ENCODE peak calls at places on chromosomes 2 and 18, in five cellular contexts. B is H1, E is HepG2, M is K562, P is GM12878. N is an unnamed sample.

GRCh38 chr2:100818003-100818605 is 1.8 kb upstream of the NPAS2 start:
- DNase-seq in B (no peak), E (no peak), M (no peak), P (no peak), N (no peak)

GRCh38 chr18:49813071-49813320 is 337 bp downstream of the ACAA2 start:
- DNase-seq in B (no peak), E (peak; percentile 24), M (peak; percentile 17), P (no peak), N (peak; percentile 30)

GRCh38 chr2:137221797-137222492 is 456.6 kb downstream of the THSD7B start:
- DNase-seq in B (no peak), E (no peak), M (no peak), P (no peak), N (no peak)

GRCh38 chr2:37181726-37182684 is 6.5 kb downstream of the SULT6B1 start:
- DNase-seq in B (no peak), E (no peak), M (no peak), P (no peak), N (no peak)

GRCh38 chr2:239564587-239564986 is 163.8 kb upstream of the HDAC4 start:
- DNase-seq in B (no peak), E (no peak), M (no peak), P (no peak), N (no peak)

GRCh38 chr2:85129861-85130260 is 3.3 kb upstream of the TCF7L1 start:
- DNase-seq in B (no peak), E (no peak), M (no peak), P (no peak), N (no peak)

GRCh38 chr2:138209009-138209408 is 244.7 kb downstream of the HNMT start:
- DNase-seq in B (no peak), E (no peak), M (no peak), P (no peak), N (no peak)

GRCh38 chr2:3168230-3168891 is 209.3 kb downstream of the EIPR1 start:
- DNase-seq in B (no peak), E (no peak), M (no peak), P (no peak), N (peak; percentile 20)

GRCh38 chr2:238004077-238004830 is 37.4 kb downstream of the UBE2F start:
- DNase-seq in B (no peak), E (no peak), M (no peak), P (no peak), N (no peak)
- TF ChIP-seq ATF2 in B (no peak), E (no peak), M (no peak), P (no peak), N (no peak)

GRCh38 chr2:212863185-212863588 is 288.2 kb downstream of the IKZF2 start:
- DNase-seq in B (peak; percentile 29), E (peak; percentile 28), M (no peak), P (peak; percentile 30), N (peak; percentile 54)
- TF ChIP-seq ATF3 in B (no peak), E (no peak), M (no peak), P (no peak), N (no peak)

DNA sequence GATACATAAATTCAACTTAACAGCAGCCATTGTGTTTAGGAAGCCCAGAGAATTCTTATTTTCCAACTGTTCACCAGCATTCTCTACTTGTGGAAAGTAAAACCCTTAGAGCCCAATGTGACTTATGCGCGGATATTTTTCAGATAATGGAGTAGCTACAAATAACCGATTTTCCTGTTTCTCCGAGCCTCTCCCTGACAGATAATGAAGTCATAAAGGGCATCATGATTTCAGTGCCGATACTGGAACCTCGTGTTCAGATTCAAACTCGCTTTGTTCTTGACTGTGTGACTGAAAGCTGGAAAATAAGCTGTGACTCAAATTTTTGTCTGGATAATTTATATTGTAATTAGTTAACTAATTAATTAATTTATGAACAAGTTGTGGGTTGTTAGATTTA is 228.2 kb downstream of the VAPA start:
- DNase-seq in B (no peak), E (no peak), M (no peak), P (no peak), N (no peak)
- TF ChIP-seq ATF2 in B (no peak), E (no peak), M (no peak), P (no peak), N (no peak)

DNA sequence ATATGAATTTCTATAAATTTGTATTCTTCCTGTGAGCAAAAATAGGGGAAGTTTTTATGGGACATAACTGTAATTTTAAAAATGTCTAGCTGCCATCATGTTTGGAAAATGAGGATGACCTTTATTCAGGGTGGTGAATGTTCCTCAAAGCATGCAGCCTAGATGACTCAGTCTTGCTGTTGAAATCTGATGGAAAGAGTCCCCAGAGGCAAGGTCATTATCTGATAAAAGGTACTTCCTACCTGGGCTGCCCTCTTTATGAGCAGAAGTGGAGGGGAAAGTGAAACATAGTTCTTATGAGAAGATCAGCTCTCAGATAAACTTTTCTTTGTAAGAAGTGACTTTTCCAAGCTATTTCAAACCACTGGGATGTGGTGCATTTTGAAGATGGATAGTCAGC is 1144.7 kb upstream of the PIK3C3 start:
- DNase-seq in B (no peak), E (no peak), M (no peak), P (no peak), N (no peak)
- TF ChIP-seq ATF3 in B (no peak), E (no peak), M (no peak), P (no peak), N (no peak)

DNA sequence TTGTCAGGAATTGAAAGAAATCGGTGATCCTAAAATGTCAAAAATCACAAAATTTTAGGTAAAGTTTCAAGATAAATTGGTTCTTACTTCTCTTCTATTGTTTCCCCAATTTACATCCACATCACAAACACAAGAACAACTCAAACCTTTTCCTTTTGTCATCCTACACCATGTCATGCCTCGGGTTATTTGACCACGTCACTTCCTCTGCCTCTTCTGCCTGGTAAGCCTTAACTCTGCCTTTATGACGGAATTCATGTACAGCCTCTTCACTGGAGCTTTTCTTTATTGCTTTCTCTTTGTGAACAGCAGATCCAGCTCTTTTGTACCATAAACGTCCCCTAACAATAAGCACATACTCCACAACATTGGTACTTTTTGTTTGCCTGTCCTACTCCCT is 258.0 kb downstream of the DPP10 start:
- DNase-seq in B (no peak), E (no peak), M (no peak), P (no peak), N (no peak)
- TF ChIP-seq ATF2 in B (no peak), E (no peak), M (no peak), P (no peak), N (no peak)

GRCh38 chr2:128371648-128372345 is 53.1 kb upstream of the HS6ST1 start:
- DNase-seq in B (no peak), E (no peak), M (no peak), P (no peak), N (no peak)
- TF ChIP-seq ATF3 in B (no peak), E (no peak), M (no peak), P (no peak), N (no peak)

DNA sequence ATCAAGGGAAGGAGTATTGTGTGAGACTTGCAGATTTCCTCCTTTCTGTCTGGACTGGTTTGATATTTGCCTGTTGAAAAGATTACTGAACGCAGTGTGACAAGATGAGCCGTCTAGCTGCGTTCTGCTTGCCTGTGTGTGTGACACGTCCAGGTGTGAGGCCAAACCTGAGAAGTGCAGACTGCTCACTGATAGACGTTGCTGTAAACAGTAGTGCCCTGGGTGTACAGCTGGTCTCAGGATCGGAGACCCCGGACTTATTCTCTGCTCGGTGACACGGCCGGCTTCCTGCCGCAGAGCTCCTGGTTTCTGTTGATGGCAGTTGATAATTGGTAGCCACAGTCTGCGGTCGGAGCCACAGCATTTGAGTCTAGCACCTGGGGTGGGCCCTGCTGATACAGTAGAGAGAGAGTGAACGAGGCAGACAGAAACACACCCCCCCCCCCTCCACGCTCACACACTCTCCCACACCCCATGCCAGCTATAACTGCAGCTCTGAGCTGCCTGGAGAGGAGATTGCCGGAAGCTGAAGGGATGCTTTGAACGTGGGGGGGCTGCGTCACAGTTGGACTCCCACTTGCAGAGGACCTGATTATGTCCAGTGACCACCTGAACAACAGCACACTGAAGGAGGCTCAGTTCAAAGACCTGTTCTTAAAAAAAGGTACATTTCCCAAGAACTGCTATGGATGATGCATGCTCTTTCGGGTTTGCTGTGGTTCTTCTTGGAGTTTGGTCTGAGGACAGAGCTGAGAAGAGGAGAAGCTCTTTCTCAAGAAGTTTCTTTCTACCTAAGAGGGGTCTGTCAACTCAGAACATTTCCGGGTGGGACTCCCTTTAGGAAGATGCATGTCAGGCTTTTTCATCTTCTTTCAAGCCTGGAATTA is 114.0 kb downstream of the FAM210A start:
- DNase-seq in B (no peak), E (no peak), M (no peak), P (peak; percentile 94), N (no peak)
- TF ChIP-seq ATF2 in B (no peak), E (no peak), M (no peak), P (no peak), N (no peak)

DNA sequence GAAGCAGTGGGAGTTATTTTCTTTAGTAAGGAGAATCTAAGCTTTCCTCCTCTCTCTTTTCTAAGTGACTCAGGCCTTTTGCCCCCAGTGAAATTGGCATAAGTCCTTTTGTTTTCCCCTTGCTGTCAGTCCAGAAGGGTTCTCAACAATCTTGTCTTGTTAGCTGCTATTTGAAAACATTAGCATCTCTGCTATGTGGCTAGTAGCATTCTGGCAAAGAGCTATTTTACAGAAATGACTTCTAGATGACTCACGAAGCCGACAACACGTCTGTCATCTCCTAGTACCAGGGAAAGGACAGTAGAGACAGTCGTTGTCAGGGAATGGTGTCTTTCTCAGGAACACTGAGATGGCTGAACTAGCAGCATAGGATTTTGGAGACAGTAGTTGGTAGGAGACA is 14.7 kb downstream of the SMARCAL1 start:
- DNase-seq in B (no peak), E (no peak), M (no peak), P (no peak), N (no peak)
- TF ChIP-seq ATF3 in B (no peak), E (no peak), M (no peak), P (no peak), N (no peak)